ENCODE peak calls at places on chromosomes 2 and 18, in ten cellular contexts. Y, C, V, Q, P, W, H, K, M and L are unnamed samples. For H3K9me3 and H3K27me3, the result is how much of the 10 kb centered on the place peaks cover.

GRCh38 chr18:61821748-61822147 is 71.1 kb downstream of the RNF152 start:
- DNase-seq in C (no peak), H (no peak), K (no peak), M (no peak), Q (no peak), Y (no peak), P (no peak), W (no peak), V (no peak), L (no peak)

GRCh38 chr2:148338544-148338943 is 306.0 kb upstream of the EPC2 start:
- DNase-seq in Q (no peak), H (peak), M (no peak), V (no peak), Y (no peak), W (no peak), K (no peak), C (no peak), P (no peak), L (no peak)

GRCh38 chr18:48127546-48128105 is 197.2 kb upstream of the SMAD2 start:
- DNase-seq in H (no peak), M (no peak), Q (no peak), W (no peak), K (no peak), P (no peak), C (no peak), Y (no peak), V (no peak), L (no peak)

GRCh38 chr2:23268467-23269263 is 116.3 kb upstream of the KLHL29 start:
- DNase-seq in C (no peak), W (no peak), Q (no peak), P (no peak), K (no peak), M (no peak), V (no peak), H (no peak), Y (no peak), L (no peak)

GRCh38 chr18:45764000-45764686 is 40.2 kb downstream of the SLC14A1 start:
- DNase-seq in H (no peak), Q (no peak), M (no peak), C (no peak), P (no peak), W (no peak), K (no peak), Y (no peak), V (no peak), L (no peak)

GRCh38 chr18:67425724-67426123 is 90.8 kb downstream of the DSEL start:
- DNase-seq in V (no peak), P (no peak), W (no peak), K (no peak), Q (no peak), C (peak), H (peak), M (no peak), Y (no peak), L (no peak)

GRCh38 chr2:165911231-165911630 is 42.3 kb downstream of the TTC21B start:
- DNase-seq in V (no peak), H (peak), Y (no peak), Q (no peak), P (no peak), M (no peak), K (no peak), C (no peak), W (no peak), L (no peak)

GRCh38 chr2:55585451-55586079 is 31.9 kb downstream of the PPP4R3B start:
- DNase-seq in P (no peak), V (no peak), Q (no peak), M (no peak), W (no peak), Y (no peak), K (no peak), H (peak), C (peak), L (no peak)

GRCh38 chr2:229927817-229928321 is 5.6 kb downstream of the FBXO36 start:
- DNase-seq in C (peak), K (no peak), H (peak), M (no peak), P (no peak), Q (no peak), W (no peak), Y (no peak), V (no peak), L (no peak)

GRCh38 chr2:168237741-168238140 is 9.7 kb downstream of the STK39 start:
- DNase-seq in V (no peak), M (no peak), W (no peak), K (no peak), C (no peak), P (no peak), Y (no peak), Q (no peak), H (peak), L (no peak)

GRCh38 chr2:198098386-198098785 is 294.0 kb downstream of the PLCL1 start:
- DNase-seq in P (no peak), M (no peak), K (no peak), C (no peak), W (no peak), Q (no peak), Y (no peak), V (no peak), H (no peak), L (no peak)

GRCh38 chr18:9952633-9953416 is 39.0 kb downstream of the VAPA start:
- DNase-seq in K (no peak), W (no peak), V (no peak), P (no peak), Y (no peak), H (peak), C (peak), Q (no peak), M (no peak), L (no peak)

GRCh38 chr2:223600056-223600455 is 2.1 kb downstream of the SCG2 start:
- DNase-seq in Q (no peak), V (no peak), Y (no peak), C (no peak), W (no peak), K (no peak), M (no peak), H (no peak), P (no peak), L (no peak)

GRCh38 chr2:24046930-24047702 is at the start of gene WDCP:
- DNase-seq in C (peak), V (peak), P (peak), W (peak), K (peak), Q (peak), Y (peak), H (peak), M (peak), L (peak)

GRCh38 chr18:79365701-79366100 is 30.0 kb upstream of the NFATC1 start:
- DNase-seq in C (no peak), H (peak), P (no peak), Y (no peak), Q (no peak), V (no peak), W (no peak), M (no peak), K (no peak), L (no peak)

GRCh38 chr18:987325-988186 is 82.9 kb downstream of the ADCYAP1 start:
- DNase-seq in W (no peak), V (no peak), Q (no peak), H (peak), C (peak), M (no peak), K (no peak), Y (no peak), P (no peak), L (no peak)

GRCh38 chr2:10448208-10448645 is at the start of gene ODC1:
- DNase-seq in W (peak), C (peak), M (peak), Y (peak), K (peak), V (peak), H (peak), Q (peak), P (peak), L (no peak)

GRCh38 chr2:167134381-167135072 is 246.2 kb downstream of the XIRP2 start:
- DNase-seq in V (no peak), Q (no peak), P (no peak), K (no peak), W (no peak), M (no peak), H (peak), C (peak), Y (no peak), L (no peak)

GRCh38 chr2:71787476-71788185 is 334.3 kb downstream of the DYSF start:
- DNase-seq in C (no peak), H (no peak), W (no peak), M (peak), V (no peak), P (no peak), K (no peak), Q (no peak), Y (no peak), L (no peak)

GRCh38 chr2:10706033-10706432 is 15.4 kb upstream of the ATP6V1C2 start:
- DNase-seq in Y (no peak), C (no peak), W (no peak), V (no peak), H (no peak), P (no peak), K (no peak), M (no peak), Q (no peak), L (no peak)

GRCh38 chr2:204863351-204863750 is 318.1 kb downstream of the PARD3B start:
- DNase-seq in M (no peak), Q (no peak), W (no peak), H (no peak), C (no peak), P (no peak), V (no peak), Y (no peak), K (no peak), L (no peak)

GRCh38 chr2:43210467-43211303 is 15.7 kb downstream of the ZFP36L2 start:
- DNase-seq in V (no peak), H (peak), Q (peak), W (no peak), C (no peak), M (peak), Y (no peak), K (peak), P (peak), L (no peak)

GRCh38 chr2:150605664-150606063 is 118.2 kb upstream of the RND3 start:
- DNase-seq in H (no peak), Q (no peak), V (no peak), P (no peak), M (no peak), C (no peak), W (no peak), Y (no peak), K (no peak), L (no peak)

GRCh38 chr2:184444623-184445223 is 153.6 kb upstream of the ZNF804A start:
- DNase-seq in H (no peak), Q (no peak), C (no peak), Y (no peak), K (no peak), V (no peak), M (no peak), P (no peak), W (no peak), L (no peak)

GRCh38 chr18:45690975-45691815 is 32.8 kb upstream of the SLC14A1 start:
- DNase-seq in V (peak), P (peak), M (peak), K (peak), W (peak), C (peak), H (peak), Y (peak), Q (peak), L (peak)

GRCh38 chr2:149040451-149040850 is 2.0 kb downstream of the LYPD6B start:
- DNase-seq in V (no peak), W (peak), H (peak), M (no peak), Y (peak), P (no peak), C (no peak), K (no peak), Q (no peak), L (peak)

GRCh38 chr2:116510117-116510671 is 1304.3 kb upstream of the DDX18 start:
- DNase-seq in Y (no peak), V (peak), M (no peak), Q (no peak), C (peak), W (peak), P (no peak), K (no peak), H (peak), L (peak)

GRCh38 chr2:107936427-107937359 is 49.6 kb upstream of the SLC5A7 start:
- DNase-seq in Q (no peak), C (no peak), M (no peak), H (peak), W (no peak), V (peak), Y (no peak), K (no peak), P (no peak), L (no peak)

GRCh38 chr2:88746929-88747490 is 55.5 kb downstream of the RPIA start:
- DNase-seq in M (no peak), P (no peak), Y (no peak), V (no peak), Q (no peak), K (no peak), W (no peak), H (no peak), C (no peak), L (no peak)

GRCh38 chr18:52869942-52870907 is 530.2 kb downstream of the DCC start:
- DNase-seq in Q (no peak), M (no peak), K (no peak), H (no peak), P (no peak), V (peak), C (no peak), W (no peak), Y (no peak), L (peak)

GRCh38 chr2:15593327-15593705 is 1.6 kb downstream of the DDX1 start:
- DNase-seq in M (no peak), P (no peak), H (no peak), C (no peak), V (no peak), Y (no peak), K (no peak), Q (no peak), W (no peak), L (no peak)

GRCh38 chr2:211141646-211142045 is 585.2 kb downstream of the CPS1 start:
- DNase-seq in Q (no peak), M (no peak), V (no peak), C (no peak), P (no peak), H (no peak), W (no peak), Y (no peak), K (no peak), L (no peak)

GRCh38 chr2:211397764-211398163 is 841.4 kb downstream of the CPS1 start:
- DNase-seq in Q (no peak), W (no peak), H (no peak), K (no peak), P (no peak), C (no peak), V (no peak), M (no peak), Y (no peak), L (no peak)

GRCh38 chr2:174971868-174972781 is 33.1 kb downstream of the CHN1 start:
- DNase-seq in Y (peak), H (peak), M (peak), P (no peak), K (no peak), Q (no peak), C (peak), W (no peak), V (no peak), L (no peak)

GRCh38 chr18:36427369-36427768 is 129.9 kb downstream of the FHOD3 start:
- DNase-seq in C (no peak), K (no peak), Q (no peak), V (no peak), M (no peak), H (no peak), W (no peak), Y (no peak), P (no peak), L (no peak)

GRCh38 chr18:8722946-8723477 is 17.7 kb downstream of the MTCL1 start:
- DNase-seq in Q (no peak), P (no peak), Y (no peak), K (no peak), H (no peak), W (no peak), C (no peak), V (no peak), M (no peak), L (no peak)

GRCh38 chr18:68738572-68738971 is 23.7 kb upstream of the TMX3 start:
- DNase-seq in C (no peak), P (no peak), Q (no peak), W (no peak), V (no peak), K (no peak), H (no peak), M (no peak), Y (no peak), L (no peak)

GRCh38 chr2:232350804-232351685 is 27.5 kb upstream of the ALPP start:
- DNase-seq in W (no peak), Q (no peak), C (no peak), K (peak), H (no peak), M (no peak), P (no peak), Y (no peak), V (peak), L (no peak)

GRCh38 chr18:79935098-79935480 is 16.4 kb downstream of the SLC66A2 start:
- DNase-seq in W (no peak), Y (no peak), M (no peak), H (no peak), K (peak), P (no peak), Q (no peak), C (no peak), V (no peak), L (no peak)

GRCh38 chr18:57792741-57793629 is 10.1 kb downstream of the ATP8B1 start:
- DNase-seq in Q (no peak), Y (no peak), V (no peak), M (no peak), W (no peak), H (peak), P (no peak), K (no peak), C (no peak), L (no peak)

GRCh38 chr18:57794951-57795728 is 8.0 kb downstream of the ATP8B1 start:
- DNase-seq in H (no peak), K (no peak), Q (no peak), P (no peak), V (no peak), M (no peak), W (no peak), C (peak), Y (no peak), L (no peak)

GRCh38 chr18:57798713-57799373 is 4.3 kb downstream of the ATP8B1 start:
- DNase-seq in M (no peak), V (no peak), K (no peak), W (no peak), H (no peak), P (peak), Q (no peak), Y (no peak), C (peak), L (no peak)

GRCh38 chr18:57793630-57793986 is 9.5 kb downstream of the ATP8B1 start:
- DNase-seq in K (no peak), V (no peak), M (no peak), P (no peak), Q (no peak), C (no peak), W (no peak), Y (no peak), H (no peak), L (no peak)

DNA sequence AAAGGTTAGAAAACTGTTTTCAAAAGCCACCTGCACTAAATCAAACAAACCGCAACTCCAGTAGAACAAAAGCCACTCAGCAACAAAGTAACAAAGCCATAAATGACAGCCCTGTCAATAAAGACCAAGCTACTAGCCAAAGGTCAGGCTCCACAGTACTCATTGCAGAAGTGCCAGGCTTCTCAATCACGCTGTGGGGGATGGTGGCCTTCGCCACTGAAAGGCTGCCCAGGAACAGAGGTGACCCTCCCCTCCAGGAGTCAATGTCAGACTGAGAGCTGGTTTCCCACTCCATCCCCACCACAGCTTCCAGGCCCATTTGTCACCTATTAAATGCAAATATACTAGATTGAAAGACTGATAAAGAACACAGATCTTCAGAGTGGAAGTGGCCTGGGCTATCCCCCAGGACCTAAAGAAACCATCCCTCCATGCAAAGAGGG is 5.9 kb downstream of the ATP8B1 start:
- DNase-seq in P (peak), W (no peak), M (no peak), H (no peak), C (peak), K (no peak), Q (no peak), V (no peak), Y (no peak), L (no peak)
- H3K4me3 ChIP-seq in P (no peak), W (no peak), M (no peak), H (no peak), C (no peak), K (no peak), Q (no peak), V (no peak), Y (no peak), L (no peak)

GRCh38 chr2:135936524-135936923 is 48.9 kb downstream of the DARS1 start:
- DNase-seq in Q (no peak), P (no peak), H (no peak), W (no peak), Y (no peak), K (no peak), V (no peak), C (no peak), M (no peak), L (no peak)
- H3K9me3 ChIP-seq in Q (under half), P (under half), H (under half), W (under half), Y (under half), K (under half), V (under half), C (under half), M (under half), L (under half)

DNA sequence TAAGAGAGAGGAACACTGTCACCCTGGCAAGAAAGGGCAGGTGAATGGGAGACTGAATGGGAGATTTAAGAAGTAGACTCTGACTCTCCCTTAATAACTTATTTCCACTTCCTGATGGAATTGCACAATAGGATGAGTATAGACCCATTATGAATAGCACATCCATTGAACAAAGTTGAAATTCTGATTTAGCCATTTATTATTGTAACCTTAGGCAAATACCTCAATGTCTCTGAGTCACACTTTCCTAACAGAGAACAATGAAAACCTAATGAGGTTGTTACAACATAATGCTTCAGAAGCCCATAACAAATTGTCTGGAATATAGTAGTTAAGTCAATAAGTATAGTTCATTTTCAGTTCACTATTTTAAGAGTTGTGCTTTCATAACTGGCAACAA is 78.9 kb downstream of the NRXN1 start:
- DNase-seq in M (no peak), H (peak), V (no peak), C (peak), Q (no peak), K (no peak), P (no peak), Y (peak), W (no peak), L (no peak)
- H3K27me3 ChIP-seq in M (under half), H (under half), V (under half), C (under half), Q (under half), K (under half), P (under half), Y (under half), W (under half), L (under half)

DNA sequence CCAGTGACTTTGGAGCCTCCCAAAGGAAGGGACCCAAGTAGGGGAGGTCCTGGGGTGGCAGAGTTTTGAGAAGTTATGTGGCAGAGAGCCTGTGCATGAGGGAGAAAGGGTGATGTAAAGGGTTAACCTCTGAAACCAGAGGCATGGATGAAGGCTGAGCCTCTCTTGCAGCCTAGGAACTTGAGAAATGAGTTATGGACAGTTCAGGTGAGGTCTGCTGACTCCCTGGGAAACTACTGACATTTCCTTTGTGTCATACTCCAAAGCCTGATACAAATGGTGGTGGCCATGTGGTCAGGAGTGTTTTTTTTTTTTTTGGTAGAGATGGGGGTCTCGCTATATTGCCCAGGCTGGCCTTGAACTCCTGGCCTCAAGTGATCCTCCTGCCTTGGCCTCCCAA is 12.4 kb upstream of the GNLY start:
- DNase-seq in K (no peak), Y (no peak), Q (no peak), M (no peak), P (no peak), C (no peak), H (no peak), V (no peak), W (no peak), L (no peak)
- H3K4me3 ChIP-seq in K (no peak), Y (no peak), Q (no peak), M (no peak), P (no peak), C (no peak), H (no peak), V (no peak), W (no peak), L (no peak)

GRCh38 chr18:71678144-71678543 is 866.0 kb downstream of the CBLN2 start:
- DNase-seq in C (no peak), H (no peak), V (no peak), M (no peak), P (no peak), W (no peak), Q (no peak), K (no peak), Y (no peak), L (no peak)
- H3K9me3 ChIP-seq in C (under half), H (under half), V (under half), M (under half), P (under half), W (under half), Q (under half), K (under half), Y (under half), L (under half)